ENCODE peak calls at places on chromosomes 2 and 18, in ten cellular contexts. Q, R, P, Y, A, N, Z, S, G and O are unnamed samples.

GRCh38 chr2:236671820-236672520 is 102.3 kb downstream of the ACKR3 start:
- DNase-seq in Z (no peak), R (no peak), P (no peak), N (no peak), Y (no peak), A (no peak), G (no peak), Q (no peak), S (no peak), O (no peak)

GRCh38 chr2:69770193-69770702 is 28.3 kb downstream of the ANXA4 start:
- DNase-seq in Y (peak), A (peak), R (peak), Q (no peak), Z (peak), P (no peak), G (no peak), N (peak), S (no peak), O (no peak)

GRCh38 chr2:196961889-196962288 is 35.4 kb upstream of the PGAP1 start:
- DNase-seq in G (no peak), Q (no peak), Z (no peak), N (no peak), Y (no peak), R (no peak), P (no peak), S (no peak), A (no peak), O (no peak)

GRCh38 chr2:27148801-27149439 is at the start of gene TCF23:
- DNase-seq in R (no peak), Q (no peak), A (no peak), N (peak), Y (no peak), S (no peak), Z (no peak), P (peak), G (peak), O (no peak)

GRCh38 chr18:46590103-46590502 is 66.9 kb downstream of the LOXHD1 start:
- DNase-seq in P (no peak), Y (no peak), Q (no peak), S (no peak), A (no peak), Z (no peak), R (no peak), G (no peak), N (no peak), O (no peak)

GRCh38 chr2:216872040-216872439 is 12.2 kb upstream of the TNP1 start:
- DNase-seq in P (no peak), Z (no peak), G (no peak), A (no peak), R (no peak), Y (no peak), N (no peak), S (no peak), Q (no peak), O (no peak)

GRCh38 chr18:43863180-43863579 is 585.9 kb upstream of the SYT4 start:
- DNase-seq in Y (peak), G (no peak), N (no peak), Z (no peak), R (peak), P (no peak), A (no peak), Q (no peak), S (no peak), O (no peak)

GRCh38 chr2:138757376-138757775 is 22.8 kb downstream of the NXPH2 start:
- DNase-seq in R (no peak), N (no peak), Z (no peak), P (no peak), Q (no peak), Y (no peak), G (no peak), A (peak), S (no peak), O (no peak)

GRCh38 chr2:30758315-30758714 is 48.9 kb downstream of the CAPN13 start:
- DNase-seq in R (no peak), Q (no peak), Y (no peak), A (no peak), Z (no peak), G (no peak), N (no peak), S (no peak), P (peak), O (no peak)

GRCh38 chr2:240718896-240719490 is 27.3 kb downstream of the AQP12A start:
- DNase-seq in P (no peak), N (no peak), Q (no peak), S (no peak), Z (no peak), Y (no peak), A (no peak), G (no peak), R (no peak), O (no peak)

GRCh38 chr2:159622966-159623365 is 6.6 kb upstream of the BAZ2B start:
- DNase-seq in G (no peak), N (no peak), Z (no peak), R (no peak), A (no peak), P (no peak), S (no peak), Y (no peak), Q (no peak), O (no peak)

GRCh38 chr2:215288112-215288815 is 23.6 kb upstream of the ATIC start:
- DNase-seq in N (no peak), G (no peak), A (no peak), R (no peak), Q (no peak), Y (no peak), Z (no peak), S (no peak), P (no peak), O (no peak)

GRCh38 chr2:119660343-119660658 is 18.7 kb upstream of the TMEM177 start:
- DNase-seq in Z (no peak), R (no peak), P (no peak), N (no peak), G (no peak), S (no peak), A (no peak), Y (no peak), Q (no peak), O (no peak)

GRCh38 chr2:214035091-214035852 is 375.6 kb upstream of the VWC2L start:
- DNase-seq in R (no peak), Q (no peak), N (no peak), G (no peak), P (no peak), Z (no peak), Y (no peak), S (no peak), A (no peak), O (no peak)

GRCh38 chr18:62616331-62616805 is 93.5 kb downstream of the ZCCHC2 start:
- DNase-seq in R (peak), N (no peak), Z (no peak), Q (peak), A (no peak), P (peak), G (no peak), S (no peak), Y (peak), O (no peak)

GRCh38 chr2:156115338-156115737 is 217.2 kb downstream of the NR4A2 start:
- DNase-seq in R (peak), G (no peak), Y (peak), P (no peak), Q (no peak), N (peak), A (peak), S (no peak), Z (no peak), O (no peak)

GRCh38 chr18:3388980-3389379 is 61.0 kb upstream of the TGIF1 start:
- DNase-seq in Y (no peak), S (no peak), Z (peak), Q (no peak), A (peak), P (no peak), G (no peak), N (no peak), R (no peak), O (no peak)

GRCh38 chr2:232628466-232629200 is 4.8 kb upstream of the EFHD1 start:
- DNase-seq in G (peak), Z (no peak), Y (no peak), N (no peak), S (peak), R (peak), Q (no peak), P (peak), A (no peak), O (no peak)

GRCh38 chr2:222283634-222284033 is 15.2 kb downstream of the PAX3 start:
- DNase-seq in P (no peak), A (no peak), R (no peak), S (no peak), Y (peak), G (no peak), Z (no peak), N (no peak), Q (no peak), O (no peak)

GRCh38 chr2:240589381-240589780 is 2.8 kb downstream of the CAPN10 start:
- DNase-seq in G (no peak), A (no peak), Y (no peak), S (no peak), N (no peak), P (peak), Z (no peak), Q (no peak), R (no peak), O (no peak)

GRCh38 chr2:239246723-239247122 is 154.1 kb downstream of the HDAC4 start:
- DNase-seq in S (no peak), R (no peak), Z (peak), Y (no peak), N (no peak), G (no peak), A (peak), P (peak), Q (no peak), O (peak)

GRCh38 chr18:62497171-62497783 is 25.5 kb upstream of the ZCCHC2 start:
- DNase-seq in A (no peak), N (no peak), P (no peak), R (no peak), Y (no peak), S (no peak), G (no peak), Z (no peak), Q (no peak), O (no peak)

GRCh38 chr2:168194784-168195522 is 52.4 kb downstream of the STK39 start:
- DNase-seq in Y (peak), G (no peak), Z (no peak), R (no peak), Q (no peak), P (no peak), S (no peak), N (no peak), A (no peak), O (no peak)

GRCh38 chr18:49677081-49677480 is 115.2 kb downstream of the LIPG start:
- DNase-seq in Q (no peak), R (no peak), N (no peak), P (no peak), Z (no peak), G (no peak), Y (no peak), A (no peak), S (no peak), O (no peak)

GRCh38 chr2:179467111-179467510 is 202.5 kb upstream of the SESTD1 start:
- DNase-seq in Q (no peak), S (no peak), A (peak), N (peak), Y (peak), P (no peak), Z (no peak), R (peak), G (no peak), O (no peak)

GRCh38 chr2:176643711-176644110 is 374.5 kb downstream of the MTX2 start:
- DNase-seq in R (peak), P (peak), Z (no peak), Q (no peak), S (no peak), G (no peak), N (peak), Y (peak), A (peak), O (no peak)

GRCh38 chr2:80437959-80438358 is 133.4 kb upstream of the LRRTM1 start:
- DNase-seq in R (no peak), N (no peak), Q (no peak), A (no peak), G (no peak), Y (no peak), Z (no peak), S (no peak), P (no peak), O (no peak)

GRCh38 chr2:58479557-58480120 is 238.5 kb upstream of the FANCL start:
- DNase-seq in G (no peak), S (no peak), Z (no peak), Y (no peak), R (no peak), Q (no peak), A (no peak), N (no peak), P (no peak), O (no peak)

GRCh38 chr18:61093967-61094366 is 239.3 kb upstream of the CDH20 start:
- DNase-seq in G (no peak), S (no peak), P (no peak), R (no peak), A (no peak), Q (no peak), Z (no peak), Y (no peak), N (no peak), O (no peak)

GRCh38 chr2:186636800-186637795 is 47.2 kb downstream of the ITGAV start:
- DNase-seq in R (no peak), Z (no peak), S (no peak), Q (no peak), P (no peak), G (no peak), N (no peak), Y (no peak), A (no peak), O (no peak)

GRCh38 chr2:11988691-11989465 is 242.4 kb downstream of the LPIN1 start:
- DNase-seq in G (peak), Y (no peak), Q (no peak), S (peak), A (no peak), N (no peak), R (no peak), P (no peak), Z (no peak), O (no peak)

GRCh38 chr2:144703852-144704324 is 184.0 kb upstream of the ZEB2 start:
- DNase-seq in S (no peak), G (peak), A (peak), Q (peak), P (peak), Y (peak), N (peak), R (peak), Z (peak), O (no peak)

GRCh38 chr18:45657357-45658335 is 42.4 kb downstream of the SLC14A2 start:
- DNase-seq in Z (no peak), P (no peak), N (peak), R (peak), Q (peak), Y (no peak), S (no peak), G (no peak), A (peak), O (no peak)

GRCh38 chr2:162424816-162425215 is 80.9 kb downstream of the GCA start:
- DNase-seq in Z (no peak), G (no peak), Y (no peak), S (no peak), A (no peak), Q (no peak), N (no peak), P (no peak), R (no peak), O (no peak)

GRCh38 chr2:162422894-162423293 is 79.0 kb downstream of the GCA start:
- DNase-seq in R (no peak), Z (no peak), A (peak), Y (no peak), Q (no peak), G (no peak), N (no peak), S (no peak), P (no peak), O (no peak)
- TF ChIP-seq CTCF in R (no peak), Z (no peak), A (peak), Y (no peak), Q (no peak), G (no peak), N (no peak), S (no peak), P (no peak), O (no peak)

DNA sequence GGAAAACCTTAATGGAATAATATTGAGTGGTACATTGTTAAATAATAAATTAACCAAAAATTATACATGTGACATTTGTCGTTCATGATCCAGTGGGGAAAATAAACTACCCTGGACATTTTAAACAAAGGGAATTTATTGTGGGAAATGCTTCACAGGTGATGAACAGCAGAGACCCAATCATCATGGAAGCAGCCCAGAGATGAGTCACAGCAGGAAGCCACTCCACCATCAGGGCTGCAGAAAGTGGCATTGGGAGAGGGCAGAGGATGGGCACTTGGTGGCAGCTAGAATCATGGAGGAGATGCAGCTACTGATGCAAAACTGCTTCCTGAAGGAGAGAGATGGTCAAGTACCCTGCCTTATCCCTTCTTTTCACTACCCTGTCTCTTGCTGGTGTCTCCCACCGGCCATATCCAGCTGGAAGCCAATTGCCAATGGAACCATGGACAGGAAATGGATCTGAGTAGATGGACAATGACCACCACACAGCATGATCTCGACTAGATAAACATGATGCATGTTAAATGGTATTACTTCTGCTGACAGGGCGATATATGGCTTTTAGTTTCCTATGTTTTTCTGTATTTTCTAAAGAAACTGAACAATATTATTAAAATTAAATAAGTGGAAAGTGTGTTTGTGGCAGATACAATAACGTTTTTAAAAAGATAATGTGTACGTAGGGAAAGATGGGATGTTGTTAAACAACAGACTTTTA is 139.8 kb downstream of the RPIA start:
- DNase-seq in G (no peak), R (peak), P (no peak), Z (no peak), N (no peak), A (peak), Q (no peak), Y (peak), S (no peak), O (no peak)
- H3K4me3 ChIP-seq in G (no peak), R (no peak), P (no peak), Z (no peak), N (no peak), A (no peak), Q (no peak), Y (no peak), S (no peak), O (no peak)

GRCh38 chr2:183070942-183071844 is 7.4 kb upstream of the DUSP19 start:
- DNase-seq in G (no peak), S (peak), Z (no peak), Y (peak), A (peak), P (no peak), N (peak), R (peak), Q (no peak), O (peak)
- TF ChIP-seq CTCF in G (no peak), S (peak), Z (peak), Y (peak), A (peak), P (peak), N (peak), R (peak), Q (peak), O (peak)

DNA sequence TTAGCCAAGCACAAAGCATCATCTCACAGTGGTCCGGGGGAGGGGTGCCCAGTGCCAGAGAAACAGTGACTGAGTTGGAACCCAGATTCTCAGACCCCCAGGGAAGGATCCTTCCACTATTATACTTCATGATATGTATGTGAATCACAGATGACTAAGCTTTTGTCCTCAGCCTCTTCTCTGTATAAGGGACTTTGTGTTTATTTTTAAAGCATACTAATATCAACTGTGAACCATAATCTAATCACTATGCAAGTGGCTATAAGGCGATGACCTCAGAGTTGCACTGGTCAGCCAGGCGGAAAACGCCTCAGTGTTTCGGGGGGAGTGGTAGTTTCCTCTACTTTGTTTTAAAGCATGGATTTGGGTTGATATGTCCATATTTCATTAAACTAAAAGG is 160.4 kb upstream of the TMEM200C start:
- DNase-seq in Q (peak), Y (peak), Z (no peak), S (no peak), R (peak), P (no peak), N (peak), G (no peak), A (peak), O (no peak)
- H3K4me3 ChIP-seq in Q (no peak), Y (no peak), Z (no peak), S (no peak), R (no peak), P (no peak), N (peak), G (no peak), A (no peak), O (no peak)

GRCh38 chr2:7109558-7109935 is 192.3 kb downstream of the RNF144A start:
- DNase-seq in Q (no peak), G (no peak), Z (no peak), P (no peak), S (no peak), Y (no peak), A (no peak), N (no peak), R (no peak), O (no peak)

GRCh38 chr2:7116516-7116915 is 199.3 kb downstream of the RNF144A start:
- DNase-seq in N (no peak), G (no peak), Q (no peak), A (no peak), Y (no peak), S (no peak), R (no peak), P (no peak), Z (no peak), O (no peak)

GRCh38 chr2:7115364-7115763 is 198.2 kb downstream of the RNF144A start:
- DNase-seq in P (no peak), Z (no peak), A (no peak), Q (no peak), S (no peak), Y (no peak), R (no peak), G (no peak), N (no peak), O (no peak)

GRCh38 chr2:7108792-7109557 is 191.8 kb downstream of the RNF144A start:
- DNase-seq in S (no peak), Q (no peak), P (no peak), Z (no peak), Y (no peak), N (no peak), R (no peak), G (no peak), A (no peak), O (no peak)

GRCh38 chr2:7111626-7112025 is 194.4 kb downstream of the RNF144A start:
- DNase-seq in G (no peak), R (no peak), N (no peak), A (peak), Q (no peak), Z (no peak), S (no peak), P (no peak), Y (no peak), O (no peak)
- TF ChIP-seq CTCF in G (no peak), R (no peak), N (no peak), A (peak), Q (peak), Z (no peak), S (peak), P (no peak), Y (peak), O (no peak)

DNA sequence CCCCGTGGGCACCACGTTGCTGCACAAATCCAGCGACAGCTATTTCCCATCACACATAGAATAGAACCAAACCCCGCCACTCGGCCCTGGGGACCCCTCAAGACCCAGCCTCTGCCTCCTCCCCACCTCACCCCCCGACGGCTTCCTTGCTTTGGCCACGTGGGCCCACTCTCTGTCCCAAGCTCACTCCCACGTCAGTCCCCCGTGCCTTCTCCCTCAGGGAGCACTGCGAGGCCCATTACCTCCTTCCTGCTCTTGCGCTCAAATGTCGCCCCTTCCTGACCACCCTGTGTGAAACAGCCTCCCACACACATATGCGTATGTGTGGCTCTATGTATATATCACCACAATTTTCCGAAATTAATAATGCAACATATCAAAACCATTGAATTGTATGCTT is 239.7 kb downstream of the SH3BP4 start:
- DNase-seq in Q (no peak), P (no peak), Y (no peak), G (no peak), S (no peak), R (no peak), A (no peak), N (no peak), Z (no peak), O (no peak)
- H3K4me3 ChIP-seq in Q (no peak), P (peak), Y (no peak), G (no peak), S (peak), R (no peak), A (no peak), N (no peak), Z (no peak), O (no peak)

GRCh38 chr2:231110551-231110950 is 14.3 kb downstream of the HTR2B start:
- DNase-seq in Q (no peak), N (peak), S (no peak), P (no peak), Y (peak), Z (no peak), G (no peak), R (peak), A (no peak), O (no peak)
- TF ChIP-seq CTCF in Q (peak), N (peak), S (peak), P (peak), Y (peak), Z (no peak), G (peak), R (peak), A (no peak), O (no peak)